ENCODE peak calls at places on chromosome X, in seven cellular contexts. One of them, this sample, is unnamed.

GRCh38 chrX:76220856-76221255 is 48.0 kb downstream of the PBDC1 start:
- DNase-seq in tibial artery: no peak
- DNase-seq in CD8-positive, alpha-beta T cell: no peak
- DNase-seq in transverse colon: no peak
- DNase-seq in body of pancreas: no peak
- DNase-seq in colonic mucosa: no peak
- DNase-seq in effector memory CD4-positive, alpha-beta T cell: no peak
- DNase-seq in this sample: no peak

GRCh38 chrX:46485897-46486296 is 59.3 kb downstream of the ZNF674 start:
- DNase-seq in tibial artery: no peak
- DNase-seq in body of pancreas: no peak
- DNase-seq in transverse colon: no peak
- DNase-seq in effector memory CD4-positive, alpha-beta T cell: no peak
- DNase-seq in colonic mucosa: no peak
- DNase-seq in CD8-positive, alpha-beta T cell: no peak
- DNase-seq in this sample: no peak

GRCh38 chrX:149867488-149867887 is 13.5 kb upstream of the MAGEA8 start:
- DNase-seq in transverse colon: no peak
- DNase-seq in body of pancreas: no peak
- DNase-seq in CD8-positive, alpha-beta T cell: no peak
- DNase-seq in colonic mucosa: no peak
- DNase-seq in effector memory CD4-positive, alpha-beta T cell: no peak
- DNase-seq in tibial artery: no peak
- DNase-seq in this sample: no peak

GRCh38 chrX:120450163-120450562 is 18.9 kb downstream of the LAMP2 start:
- DNase-seq in effector memory CD4-positive, alpha-beta T cell: no peak
- DNase-seq in CD8-positive, alpha-beta T cell: no peak
- DNase-seq in colonic mucosa: no peak
- DNase-seq in tibial artery: no peak
- DNase-seq in transverse colon: no peak
- DNase-seq in body of pancreas: no peak
- DNase-seq in this sample: no peak

GRCh38 chrX:29690061-29690460 is 525.3 kb upstream of the MAGEB2 start:
- DNase-seq in transverse colon: no peak
- DNase-seq in body of pancreas: no peak
- DNase-seq in effector memory CD4-positive, alpha-beta T cell: no peak
- DNase-seq in CD8-positive, alpha-beta T cell: no peak
- DNase-seq in tibial artery: no peak
- DNase-seq in colonic mucosa: no peak
- DNase-seq in this sample: no peak

GRCh38 chrX:6693051-6693450 is 158.1 kb upstream of the VCX3A start:
- DNase-seq in effector memory CD4-positive, alpha-beta T cell: no peak
- DNase-seq in colonic mucosa: no peak
- DNase-seq in tibial artery: no peak
- DNase-seq in CD8-positive, alpha-beta T cell: no peak
- DNase-seq in transverse colon: no peak
- DNase-seq in body of pancreas: no peak
- DNase-seq in this sample: no peak

GRCh38 chrX:132876509-132876837 is 82.0 kb downstream of the HS6ST2 start:
- DNase-seq in CD8-positive, alpha-beta T cell: no peak
- DNase-seq in tibial artery: no peak
- DNase-seq in colonic mucosa: no peak
- DNase-seq in transverse colon: no peak
- DNase-seq in body of pancreas: no peak
- DNase-seq in effector memory CD4-positive, alpha-beta T cell: no peak
- DNase-seq in this sample: no peak

GRCh38 chrX:12227412-12228041 is 89.3 kb downstream of the FRMPD4 start:
- DNase-seq in effector memory CD4-positive, alpha-beta T cell: no peak
- DNase-seq in tibial artery: no peak
- DNase-seq in transverse colon: no peak
- DNase-seq in CD8-positive, alpha-beta T cell: no peak
- DNase-seq in colonic mucosa: no peak
- DNase-seq in body of pancreas: no peak
- DNase-seq in this sample: no peak

GRCh38 chrX:48509245-48509590 is 426 bp downstream of the PORCN start:
- DNase-seq in colonic mucosa: no peak
- DNase-seq in CD8-positive, alpha-beta T cell: no peak
- DNase-seq in tibial artery: no peak
- DNase-seq in effector memory CD4-positive, alpha-beta T cell: peak; percentile 5
- DNase-seq in body of pancreas: no peak
- DNase-seq in transverse colon: no peak
- DNase-seq in this sample: no peak

GRCh38 chrX:148504412-148504950 is 4.1 kb downstream of the AFF2 start:
- DNase-seq in colonic mucosa: no peak
- DNase-seq in transverse colon: no peak
- DNase-seq in body of pancreas: no peak
- DNase-seq in tibial artery: no peak
- DNase-seq in effector memory CD4-positive, alpha-beta T cell: no peak
- DNase-seq in CD8-positive, alpha-beta T cell: no peak
- DNase-seq in this sample: no peak

GRCh38 chrX:132041016-132041415 is 17.9 kb downstream of the STK26 start:
- DNase-seq in body of pancreas: no peak
- DNase-seq in tibial artery: no peak
- DNase-seq in effector memory CD4-positive, alpha-beta T cell: no peak
- DNase-seq in transverse colon: no peak
- DNase-seq in colonic mucosa: no peak
- DNase-seq in CD8-positive, alpha-beta T cell: no peak
- DNase-seq in this sample: no peak

GRCh38 chrX:15785176-15785735 is 5.0 kb upstream of the ZRSR2 start:
- DNase-seq in CD8-positive, alpha-beta T cell: no peak
- DNase-seq in effector memory CD4-positive, alpha-beta T cell: no peak
- DNase-seq in body of pancreas: no peak
- DNase-seq in transverse colon: no peak
- DNase-seq in colonic mucosa: no peak
- DNase-seq in tibial artery: no peak
- DNase-seq in this sample: no peak

GRCh38 chrX:12878536-12878935 is 11.7 kb downstream of the TLR7 start:
- DNase-seq in transverse colon: no peak
- DNase-seq in colonic mucosa: no peak
- DNase-seq in tibial artery: no peak
- DNase-seq in CD8-positive, alpha-beta T cell: no peak
- DNase-seq in effector memory CD4-positive, alpha-beta T cell: no peak
- DNase-seq in body of pancreas: no peak
- DNase-seq in this sample: no peak

GRCh38 chrX:19862634-19863236 is 24.7 kb downstream of the SH3KBP1 start:
- DNase-seq in CD8-positive, alpha-beta T cell: no peak
- DNase-seq in tibial artery: no peak
- DNase-seq in body of pancreas: no peak
- DNase-seq in effector memory CD4-positive, alpha-beta T cell: no peak
- DNase-seq in colonic mucosa: no peak
- DNase-seq in transverse colon: no peak
- DNase-seq in this sample: no peak
- H3K4me1 ChIP-seq in CD8-positive, alpha-beta T cell: peaks cover 40% of the 10 kb centered on the region
- H3K4me1 ChIP-seq in tibial artery: no peaks in the 10 kb centered on the region
- H3K4me1 ChIP-seq in body of pancreas: no peaks in the 10 kb centered on the region
- H3K4me1 ChIP-seq in effector memory CD4-positive, alpha-beta T cell: peaks cover 6% of the 10 kb centered on the region
- H3K4me1 ChIP-seq in colonic mucosa: no peaks in the 10 kb centered on the region
- H3K4me1 ChIP-seq in transverse colon: no peaks in the 10 kb centered on the region
- H3K4me1 ChIP-seq in this sample: peaks cover 18% of the 10 kb centered on the region

GRCh38 chrX:116281106-116281505 is 110.6 kb downstream of the AGTR2 start:
- DNase-seq in tibial artery: no peak
- DNase-seq in transverse colon: peak; percentile 17
- DNase-seq in body of pancreas: no peak
- DNase-seq in CD8-positive, alpha-beta T cell: no peak
- DNase-seq in colonic mucosa: peak; percentile 26
- DNase-seq in effector memory CD4-positive, alpha-beta T cell: no peak
- DNase-seq in this sample: no peak
- H3K4me1 ChIP-seq in tibial artery: no peaks in the 10 kb centered on the region
- H3K4me1 ChIP-seq in transverse colon: no peaks in the 10 kb centered on the region
- H3K4me1 ChIP-seq in body of pancreas: no peaks in the 10 kb centered on the region
- H3K4me1 ChIP-seq in CD8-positive, alpha-beta T cell: no peaks in the 10 kb centered on the region
- H3K4me1 ChIP-seq in colonic mucosa: no peaks in the 10 kb centered on the region
- H3K4me1 ChIP-seq in effector memory CD4-positive, alpha-beta T cell: no peaks in the 10 kb centered on the region
- H3K4me1 ChIP-seq in this sample: no peaks in the 10 kb centered on the region

DNA sequence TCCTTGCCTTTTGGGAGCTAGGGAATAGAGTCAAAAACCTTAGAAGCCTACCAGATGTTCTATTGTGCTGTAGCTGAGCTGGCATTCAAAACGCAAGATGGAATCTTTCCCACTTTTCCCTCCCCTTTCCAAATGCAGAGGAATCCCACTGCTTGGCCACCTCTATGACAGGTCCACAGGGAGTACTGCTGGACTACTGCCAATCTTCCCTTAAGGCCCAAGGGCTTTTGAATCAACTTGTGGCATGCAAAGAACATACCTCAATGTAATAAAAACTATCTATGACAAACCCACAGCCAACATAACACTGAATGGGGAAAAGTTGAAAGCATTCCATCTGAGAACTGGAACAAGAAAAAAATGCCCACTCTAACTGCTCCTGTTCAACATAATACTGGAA is 139.2 kb upstream of the AGTR2 start:
- DNase-seq in transverse colon: no peak
- DNase-seq in effector memory CD4-positive, alpha-beta T cell: no peak
- DNase-seq in body of pancreas: no peak
- DNase-seq in CD8-positive, alpha-beta T cell: no peak
- DNase-seq in tibial artery: no peak
- DNase-seq in colonic mucosa: no peak
- DNase-seq in this sample: no peak
- H3K4me1 ChIP-seq in transverse colon: no peaks in the 10 kb centered on the region
- H3K4me1 ChIP-seq in effector memory CD4-positive, alpha-beta T cell: no peaks in the 10 kb centered on the region
- H3K4me1 ChIP-seq in body of pancreas: no peaks in the 10 kb centered on the region
- H3K4me1 ChIP-seq in CD8-positive, alpha-beta T cell: no peaks in the 10 kb centered on the region
- H3K4me1 ChIP-seq in tibial artery: no peaks in the 10 kb centered on the region
- H3K4me1 ChIP-seq in colonic mucosa: no peaks in the 10 kb centered on the region
- H3K4me1 ChIP-seq in this sample: no peaks in the 10 kb centered on the region

GRCh38 chrX:95291561-95291960 is 1393.1 kb upstream of the DIAPH2 start:
- DNase-seq in body of pancreas: no peak
- DNase-seq in colonic mucosa: no peak
- DNase-seq in CD8-positive, alpha-beta T cell: no peak
- DNase-seq in transverse colon: no peak
- DNase-seq in effector memory CD4-positive, alpha-beta T cell: no peak
- DNase-seq in tibial artery: no peak
- DNase-seq in this sample: no peak

GRCh38 chrX:95290455-95290854 is 1394.2 kb upstream of the DIAPH2 start:
- DNase-seq in tibial artery: no peak
- DNase-seq in transverse colon: no peak
- DNase-seq in effector memory CD4-positive, alpha-beta T cell: no peak
- DNase-seq in body of pancreas: no peak
- DNase-seq in CD8-positive, alpha-beta T cell: no peak
- DNase-seq in colonic mucosa: no peak
- DNase-seq in this sample: no peak
- H3K4me1 ChIP-seq in tibial artery: no peaks in the 10 kb centered on the region
- H3K4me1 ChIP-seq in transverse colon: no peaks in the 10 kb centered on the region
- H3K4me1 ChIP-seq in effector memory CD4-positive, alpha-beta T cell: no peaks in the 10 kb centered on the region
- H3K4me1 ChIP-seq in body of pancreas: no peaks in the 10 kb centered on the region
- H3K4me1 ChIP-seq in CD8-positive, alpha-beta T cell: no peaks in the 10 kb centered on the region
- H3K4me1 ChIP-seq in colonic mucosa: no peaks in the 10 kb centered on the region
- H3K4me1 ChIP-seq in this sample: no peaks in the 10 kb centered on the region

DNA sequence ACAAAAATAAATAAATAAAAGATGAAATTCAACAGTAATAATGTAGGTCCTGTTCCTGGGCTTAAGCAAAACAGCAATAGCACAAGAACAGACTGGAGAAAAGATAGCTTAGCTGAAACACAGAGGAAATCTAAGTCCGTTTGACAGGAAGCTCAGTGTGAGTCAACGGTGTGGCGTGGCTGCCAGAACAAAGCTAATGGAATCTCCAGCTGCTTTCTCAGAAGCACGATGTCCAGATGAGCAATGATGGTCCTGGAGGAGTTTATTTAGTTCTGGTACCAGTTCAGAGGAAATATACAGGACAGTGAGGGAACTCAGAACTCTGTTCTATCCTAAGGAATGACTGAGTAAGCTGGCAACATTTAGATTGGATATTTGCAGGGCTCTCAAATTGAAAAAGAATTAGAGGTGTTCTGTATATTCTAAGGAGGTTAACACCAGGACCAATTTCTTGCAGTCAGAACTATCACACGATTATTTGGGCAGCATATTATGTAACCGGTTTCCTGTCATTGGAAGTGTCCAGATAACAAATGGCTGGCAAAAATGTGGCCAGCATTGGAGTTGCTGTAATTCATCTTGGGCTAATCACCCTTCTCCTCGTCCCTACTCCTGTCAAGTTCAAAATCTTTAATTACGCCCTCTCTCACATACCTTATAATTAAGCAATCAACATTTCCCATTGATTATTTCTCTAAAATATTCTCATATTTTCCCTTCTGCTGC is 12.7 kb downstream of the GAB3 start:
- DNase-seq in effector memory CD4-positive, alpha-beta T cell: no peak
- DNase-seq in CD8-positive, alpha-beta T cell: no peak
- DNase-seq in body of pancreas: peak; percentile 26
- DNase-seq in tibial artery: no peak
- DNase-seq in transverse colon: peak; percentile 45
- DNase-seq in colonic mucosa: no peak
- DNase-seq in this sample: peak; percentile 62
- H3K4me1 ChIP-seq in effector memory CD4-positive, alpha-beta T cell: peaks cover 36% of the 10 kb centered on the region
- H3K4me1 ChIP-seq in CD8-positive, alpha-beta T cell: peaks cover 61% of the 10 kb centered on the region
- H3K4me1 ChIP-seq in body of pancreas: peaks cover 9% of the 10 kb centered on the region
- H3K4me1 ChIP-seq in tibial artery: no peaks in the 10 kb centered on the region
- H3K4me1 ChIP-seq in transverse colon: peaks cover 6% of the 10 kb centered on the region
- H3K4me1 ChIP-seq in colonic mucosa: no peaks in the 10 kb centered on the region
- H3K4me1 ChIP-seq in this sample: peaks cover 77% of the 10 kb centered on the region

DNA sequence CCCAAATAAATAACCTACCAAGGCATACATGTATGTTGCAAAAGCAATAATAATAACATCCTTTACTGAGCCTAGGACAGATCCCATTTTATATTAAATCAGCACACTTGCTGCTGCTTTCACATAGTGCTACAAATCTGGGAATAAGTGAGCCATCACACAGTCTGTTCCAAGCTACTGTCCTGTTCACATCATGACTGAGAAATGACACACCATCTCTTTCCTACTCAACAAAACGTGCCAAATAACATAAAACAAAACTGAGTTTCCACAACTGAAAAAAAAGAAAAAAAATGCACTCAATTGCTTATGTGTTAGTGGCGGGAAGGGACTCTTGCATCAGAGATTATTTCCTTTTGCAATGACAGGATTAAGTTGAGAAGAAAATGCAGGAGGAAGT is 109.0 kb downstream of the SHROOM4 start:
- DNase-seq in effector memory CD4-positive, alpha-beta T cell: no peak
- DNase-seq in transverse colon: no peak
- DNase-seq in body of pancreas: no peak
- DNase-seq in tibial artery: no peak
- DNase-seq in colonic mucosa: no peak
- DNase-seq in CD8-positive, alpha-beta T cell: no peak
- DNase-seq in this sample: no peak
- H3K4me1 ChIP-seq in effector memory CD4-positive, alpha-beta T cell: no peaks in the 10 kb centered on the region
- H3K4me1 ChIP-seq in transverse colon: peaks cover 3% of the 10 kb centered on the region
- H3K4me1 ChIP-seq in body of pancreas: no peaks in the 10 kb centered on the region
- H3K4me1 ChIP-seq in tibial artery: no peaks in the 10 kb centered on the region
- H3K4me1 ChIP-seq in colonic mucosa: no peaks in the 10 kb centered on the region
- H3K4me1 ChIP-seq in CD8-positive, alpha-beta T cell: no peaks in the 10 kb centered on the region
- H3K4me1 ChIP-seq in this sample: peaks cover 8% of the 10 kb centered on the region

GRCh38 chrX:153599192-153600031 is 473 bp upstream of the CCNQ start:
- DNase-seq in CD8-positive, alpha-beta T cell: peak; percentile 79
- DNase-seq in colonic mucosa: peak; percentile 86
- DNase-seq in body of pancreas: peak; percentile 93
- DNase-seq in effector memory CD4-positive, alpha-beta T cell: peak; percentile 81
- DNase-seq in tibial artery: peak; percentile 92
- DNase-seq in transverse colon: peak; percentile 92
- DNase-seq in this sample: peak; percentile 88
- H3K4me1 ChIP-seq in CD8-positive, alpha-beta T cell: peaks cover 24% of the 10 kb centered on the region
- H3K4me1 ChIP-seq in colonic mucosa: no peaks in the 10 kb centered on the region
- H3K4me1 ChIP-seq in body of pancreas: peaks cover 23% of the 10 kb centered on the region
- H3K4me1 ChIP-seq in effector memory CD4-positive, alpha-beta T cell: peaks cover 11% of the 10 kb centered on the region
- H3K4me1 ChIP-seq in tibial artery: no peaks in the 10 kb centered on the region
- H3K4me1 ChIP-seq in transverse colon: peaks cover 9% of the 10 kb centered on the region
- H3K4me1 ChIP-seq in this sample: peaks cover 36% of the 10 kb centered on the region

DNA sequence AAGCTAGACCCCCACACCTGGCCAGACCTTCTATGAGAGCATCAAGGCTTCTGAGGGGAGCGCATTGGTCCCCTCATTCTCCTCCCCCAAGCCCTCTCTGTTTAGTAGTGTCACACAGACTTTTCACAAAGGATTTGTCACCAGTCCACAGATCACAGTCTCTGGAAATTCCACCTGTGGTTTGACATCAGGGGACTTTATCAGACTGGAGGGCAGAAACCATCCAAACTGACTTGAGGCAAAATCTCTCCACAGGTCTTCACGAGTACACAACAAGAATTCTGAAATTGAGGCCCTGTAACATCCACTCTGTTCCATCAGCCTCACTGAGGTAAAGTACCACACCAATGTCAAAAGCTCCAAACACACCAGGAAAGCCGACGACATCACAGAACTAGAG is 112.5 kb downstream of the SH3KBP1 start:
- DNase-seq in effector memory CD4-positive, alpha-beta T cell: peak; percentile 22
- DNase-seq in CD8-positive, alpha-beta T cell: no peak
- DNase-seq in transverse colon: no peak
- DNase-seq in tibial artery: no peak
- DNase-seq in colonic mucosa: no peak
- DNase-seq in body of pancreas: no peak
- DNase-seq in this sample: no peak
- H3K4me1 ChIP-seq in effector memory CD4-positive, alpha-beta T cell: peaks cover 18% of the 10 kb centered on the region
- H3K4me1 ChIP-seq in CD8-positive, alpha-beta T cell: peaks cover 67% of the 10 kb centered on the region
- H3K4me1 ChIP-seq in transverse colon: no peaks in the 10 kb centered on the region
- H3K4me1 ChIP-seq in tibial artery: no peaks in the 10 kb centered on the region
- H3K4me1 ChIP-seq in colonic mucosa: no peaks in the 10 kb centered on the region
- H3K4me1 ChIP-seq in body of pancreas: no peaks in the 10 kb centered on the region
- H3K4me1 ChIP-seq in this sample: peaks cover 41% of the 10 kb centered on the region

This sample was measured in left ventricle myocardium inferior.